ENCODE peak calls at places on chromosome 10, in five cellular contexts. J is GM23248, L is smooth muscle cell of the brain vasculature, Z is astrocyte, H is KG1. Q is an unnamed sample.

GRCh38 chr10:91672021-91672608 is 39.2 kb upstream of the PPP1R3C start:
- DNase-seq in J (peak), L (no peak), Z (peak), H (no peak), Q (no peak)

GRCh38 chr10:19426039-19426438 is 377.4 kb downstream of the MALRD1 start:
- DNase-seq in J (no peak), L (no peak), Z (no peak), H (no peak), Q (no peak)

GRCh38 chr10:63600540-63600939 is 79.3 kb downstream of the REEP3 start:
- DNase-seq in J (no peak), L (no peak), Z (no peak), H (no peak), Q (no peak)

GRCh38 chr10:99827906-99828305 is 45.5 kb downstream of the ABCC2 start:
- DNase-seq in J (peak), L (no peak), Z (peak), H (no peak), Q (no peak)

GRCh38 chr10:79400567-79401004 is 44.8 kb downstream of the ZCCHC24 start:
- DNase-seq in J (peak), L (no peak), Z (no peak), H (no peak), Q (no peak)

GRCh38 chr10:130137077-130137448 is 872 bp downstream of the GLRX3 start:
- DNase-seq in J (peak), L (no peak), Z (peak), H (no peak), Q (no peak)

GRCh38 chr10:124596116-124596785 is 134.6 kb downstream of the LHPP start:
- DNase-seq in J (no peak), L (no peak), Z (no peak), H (no peak), Q (no peak)

GRCh38 chr10:97849101-97849490 is 547 bp upstream of the GOLGA7B start:
- DNase-seq in J (no peak), L (no peak), Z (no peak), H (no peak), Q (no peak)

GRCh38 chr10:32143302-32143847 is 87.2 kb upstream of the KIF5B start:
- DNase-seq in J (no peak), L (no peak), Z (no peak), H (no peak), Q (no peak)

GRCh38 chr10:6721964-6722615 is 142.0 kb upstream of the PRKCQ start:
- DNase-seq in J (peak), L (peak), Z (peak), H (no peak), Q (peak)

GRCh38 chr10:71727429-71728217 is 8.0 kb upstream of the C10orf105 start:
- DNase-seq in J (peak), L (no peak), Z (no peak), H (peak), Q (no peak)

GRCh38 chr10:4246881-4247358 is 461.9 kb upstream of the KLF6 start:
- DNase-seq in J (peak), L (peak), Z (peak), H (no peak), Q (peak)

GRCh38 chr10:125629758-125630376 is 53.1 kb downstream of the TEX36 start:
- DNase-seq in J (peak), L (no peak), Z (peak), H (no peak), Q (peak)

GRCh38 chr10:131431978-131432690 is 120.6 kb upstream of the TCERG1L start:
- DNase-seq in J (no peak), L (no peak), Z (no peak), H (no peak), Q (no peak)

GRCh38 chr10:21421794-21422193 is 103.7 kb downstream of the SKIDA1 start:
- DNase-seq in J (no peak), L (no peak), Z (no peak), H (no peak), Q (no peak)

GRCh38 chr10:12806228-12807095 is 195.1 kb downstream of the CCDC3 start:
- DNase-seq in J (no peak), L (no peak), Z (no peak), H (no peak), Q (no peak)

GRCh38 chr10:70328018-70328417 is 44.2 kb upstream of the NPFFR1 start:
- DNase-seq in J (no peak), L (no peak), Z (no peak), H (no peak), Q (no peak)

GRCh38 chr10:60003709-60004191 is 97.4 kb upstream of the CCDC6 start:
- DNase-seq in J (no peak), L (no peak), Z (no peak), H (no peak), Q (no peak)

GRCh38 chr10:62691331-62691730 is 113.2 kb upstream of the ADO start:
- DNase-seq in J (no peak), L (no peak), Z (no peak), H (no peak), Q (no peak)

GRCh38 chr10:49353895-49354566 is 41.9 kb downstream of the DRGX start:
- DNase-seq in J (no peak), L (no peak), Z (no peak), H (no peak), Q (no peak)

GRCh38 chr10:20455774-20456173 is 441.3 kb downstream of the NEBL start:
- DNase-seq in J (no peak), L (no peak), Z (no peak), H (no peak), Q (no peak)

GRCh38 chr10:102408728-102409603 is 9.6 kb downstream of the PSD start:
- DNase-seq in J (peak), L (no peak), Z (no peak), H (no peak), Q (no peak)

GRCh38 chr10:1122349-1122748 is 66.2 kb downstream of the WDR37 start:
- DNase-seq in J (no peak), L (no peak), Z (no peak), H (no peak), Q (no peak)

GRCh38 chr10:29163746-29164145 is 125.1 kb upstream of the LYZL1 start:
- DNase-seq in J (peak), L (peak), Z (peak), H (no peak), Q (no peak)

GRCh38 chr10:74460812-74461211 is 309.8 kb downstream of the ADK start:
- DNase-seq in J (peak), L (no peak), Z (peak), H (no peak), Q (no peak)

GRCh38 chr10:49143249-49143648 is 9.4 kb upstream of the FAM170B start:
- DNase-seq in J (no peak), L (no peak), Z (no peak), H (no peak), Q (no peak)

GRCh38 chr10:21292763-21293517 is 232.5 kb downstream of the SKIDA1 start:
- DNase-seq in J (peak), L (peak), Z (peak), H (no peak), Q (peak)

GRCh38 chr10:103244663-103245271 is 920 bp upstream of the RPEL1 start:
- DNase-seq in J (peak), L (peak), Z (no peak), H (peak), Q (no peak)

GRCh38 chr10:79994556-79994955 is 45.7 kb upstream of the SFTPD start:
- DNase-seq in J (no peak), L (no peak), Z (no peak), H (no peak), Q (no peak)

GRCh38 chr10:110789604-110790428 is 81.9 kb upstream of the PDCD4 start:
- DNase-seq in J (no peak), L (no peak), Z (no peak), H (no peak), Q (no peak)

Q was measured in brain pericyte.